ENCODE peak calls at places on chromosome 6, in ten cellular contexts. One of them, this sample, is unnamed. For H3K4me1, the result is how much of the 10 kb centered on the place peaks cover.

GRCh38 chr6:42338573-42339218 is 113.0 kb downstream of the TRERF1 start:
- DNase-seq in PC-3: peak
- DNase-seq in right lobe of liver: no peak
- DNase-seq in cardiac muscle cell: no peak
- DNase-seq in heart right ventricle: no peak
- DNase-seq in keratinocyte: peak
- DNase-seq in lung: no peak
- DNase-seq in A549: peak
- DNase-seq in tibial nerve: no peak
- DNase-seq in Panc1: peak
- DNase-seq in this sample: no peak

GRCh38 chr6:44298864-44299263 is 14.3 kb downstream of the AARS2 start:
- DNase-seq in PC-3: no peak
- DNase-seq in right lobe of liver: no peak
- DNase-seq in cardiac muscle cell: no peak
- DNase-seq in heart right ventricle: no peak
- DNase-seq in keratinocyte: no peak
- DNase-seq in lung: no peak
- DNase-seq in A549: no peak
- DNase-seq in tibial nerve: no peak
- DNase-seq in Panc1: no peak
- DNase-seq in this sample: no peak

GRCh38 chr6:33826537-33826936 is 22.7 kb upstream of the MLN start:
- DNase-seq in PC-3: no peak
- DNase-seq in right lobe of liver: no peak
- DNase-seq in cardiac muscle cell: no peak
- DNase-seq in heart right ventricle: no peak
- DNase-seq in keratinocyte: no peak
- DNase-seq in lung: no peak
- DNase-seq in A549: no peak
- DNase-seq in tibial nerve: no peak
- DNase-seq in Panc1: no peak
- DNase-seq in this sample: no peak

GRCh38 chr6:13238640-13239216 is 89.6 kb downstream of the TBC1D7 start:
- DNase-seq in PC-3: no peak
- DNase-seq in right lobe of liver: no peak
- DNase-seq in cardiac muscle cell: no peak
- DNase-seq in heart right ventricle: no peak
- DNase-seq in keratinocyte: no peak
- DNase-seq in lung: no peak
- DNase-seq in A549: no peak
- DNase-seq in tibial nerve: no peak
- DNase-seq in Panc1: no peak
- DNase-seq in this sample: no peak

GRCh38 chr6:27502508-27503435 is 29.9 kb upstream of the ZNF184 start:
- DNase-seq in PC-3: peak
- DNase-seq in right lobe of liver: no peak
- DNase-seq in cardiac muscle cell: peak
- DNase-seq in heart right ventricle: peak
- DNase-seq in keratinocyte: no peak
- DNase-seq in lung: no peak
- DNase-seq in A549: no peak
- DNase-seq in tibial nerve: peak
- DNase-seq in Panc1: peak
- DNase-seq in this sample: peak

GRCh38 chr6:7974553-7974931 is 64.0 kb upstream of the TXNDC5 start:
- DNase-seq in PC-3: no peak
- DNase-seq in right lobe of liver: no peak
- DNase-seq in cardiac muscle cell: no peak
- DNase-seq in heart right ventricle: no peak
- DNase-seq in keratinocyte: no peak
- DNase-seq in lung: no peak
- DNase-seq in A549: no peak
- DNase-seq in tibial nerve: no peak
- DNase-seq in Panc1: no peak
- DNase-seq in this sample: no peak

GRCh38 chr6:166578536-166579233 is 7.8 kb downstream of the RAMACL start:
- DNase-seq in PC-3: no peak
- DNase-seq in right lobe of liver: no peak
- DNase-seq in cardiac muscle cell: no peak
- DNase-seq in heart right ventricle: no peak
- DNase-seq in keratinocyte: no peak
- DNase-seq in lung: no peak
- DNase-seq in A549: no peak
- DNase-seq in tibial nerve: no peak
- DNase-seq in Panc1: no peak
- DNase-seq in this sample: no peak

GRCh38 chr6:167409689-167410088 is 84.8 kb downstream of the TTLL2 start:
- DNase-seq in PC-3: no peak
- DNase-seq in right lobe of liver: peak
- DNase-seq in cardiac muscle cell: no peak
- DNase-seq in heart right ventricle: no peak
- DNase-seq in keratinocyte: no peak
- DNase-seq in lung: no peak
- DNase-seq in A549: no peak
- DNase-seq in tibial nerve: no peak
- DNase-seq in Panc1: no peak
- DNase-seq in this sample: no peak

GRCh38 chr6:112024464-112024863 is 29.4 kb upstream of the CCN6 start:
- DNase-seq in PC-3: no peak
- DNase-seq in right lobe of liver: no peak
- DNase-seq in cardiac muscle cell: no peak
- DNase-seq in heart right ventricle: no peak
- DNase-seq in keratinocyte: no peak
- DNase-seq in lung: no peak
- DNase-seq in A549: no peak
- DNase-seq in tibial nerve: no peak
- DNase-seq in Panc1: no peak
- DNase-seq in this sample: no peak
- H3K4me1 ChIP-seq in PC-3: under half
- H3K4me1 ChIP-seq in right lobe of liver: under half
- H3K4me1 ChIP-seq in cardiac muscle cell: under half
- H3K4me1 ChIP-seq in heart right ventricle: under half
- H3K4me1 ChIP-seq in keratinocyte: under half
- H3K4me1 ChIP-seq in lung: under half
- H3K4me1 ChIP-seq in A549: under half
- H3K4me1 ChIP-seq in tibial nerve: under half
- H3K4me1 ChIP-seq in Panc1: under half
- H3K4me1 ChIP-seq in this sample: under half

GRCh38 chr6:20119446-20119845 is 92.8 kb downstream of the MBOAT1 start:
- DNase-seq in PC-3: no peak
- DNase-seq in right lobe of liver: no peak
- DNase-seq in cardiac muscle cell: no peak
- DNase-seq in heart right ventricle: no peak
- DNase-seq in keratinocyte: no peak
- DNase-seq in lung: no peak
- DNase-seq in A549: no peak
- DNase-seq in tibial nerve: no peak
- DNase-seq in Panc1: no peak
- DNase-seq in this sample: no peak

GRCh38 chr6:20118877-20119276 is 93.4 kb downstream of the MBOAT1 start:
- DNase-seq in PC-3: no peak
- DNase-seq in right lobe of liver: no peak
- DNase-seq in cardiac muscle cell: peak
- DNase-seq in heart right ventricle: no peak
- DNase-seq in keratinocyte: no peak
- DNase-seq in lung: no peak
- DNase-seq in A549: no peak
- DNase-seq in tibial nerve: no peak
- DNase-seq in Panc1: no peak
- DNase-seq in this sample: no peak

GRCh38 chr6:20116792-20117191 is 95.5 kb downstream of the MBOAT1 start:
- DNase-seq in PC-3: no peak
- DNase-seq in right lobe of liver: no peak
- DNase-seq in cardiac muscle cell: no peak
- DNase-seq in heart right ventricle: no peak
- DNase-seq in keratinocyte: no peak
- DNase-seq in lung: no peak
- DNase-seq in A549: no peak
- DNase-seq in tibial nerve: no peak
- DNase-seq in Panc1: no peak
- DNase-seq in this sample: no peak

GRCh38 chr6:20115269-20116005 is 96.8 kb downstream of the MBOAT1 start:
- DNase-seq in PC-3: no peak
- DNase-seq in right lobe of liver: no peak
- DNase-seq in cardiac muscle cell: no peak
- DNase-seq in heart right ventricle: no peak
- DNase-seq in keratinocyte: no peak
- DNase-seq in lung: no peak
- DNase-seq in A549: no peak
- DNase-seq in tibial nerve: no peak
- DNase-seq in Panc1: no peak
- DNase-seq in this sample: no peak

GRCh38 chr6:20117474-20117873 is 94.8 kb downstream of the MBOAT1 start:
- DNase-seq in PC-3: peak
- DNase-seq in right lobe of liver: no peak
- DNase-seq in cardiac muscle cell: peak
- DNase-seq in heart right ventricle: no peak
- DNase-seq in keratinocyte: no peak
- DNase-seq in lung: no peak
- DNase-seq in A549: no peak
- DNase-seq in tibial nerve: no peak
- DNase-seq in Panc1: no peak
- DNase-seq in this sample: no peak
- H3K27ac ChIP-seq in PC-3: no peak
- H3K27ac ChIP-seq in right lobe of liver: no peak
- H3K27ac ChIP-seq in cardiac muscle cell: peak
- H3K27ac ChIP-seq in heart right ventricle: no peak
- H3K27ac ChIP-seq in keratinocyte: no peak
- H3K27ac ChIP-seq in lung: no peak
- H3K27ac ChIP-seq in A549: no peak
- H3K27ac ChIP-seq in tibial nerve: no peak
- H3K27ac ChIP-seq in Panc1: no peak
- H3K27ac ChIP-seq in this sample: no peak

GRCh38 chr6:134174790-134175531 is 122.5 kb upstream of the SLC2A12 start:
- DNase-seq in PC-3: peak
- DNase-seq in right lobe of liver: peak
- DNase-seq in cardiac muscle cell: peak
- DNase-seq in heart right ventricle: peak
- DNase-seq in keratinocyte: no peak
- DNase-seq in lung: peak
- DNase-seq in A549: peak
- DNase-seq in tibial nerve: peak
- DNase-seq in Panc1: peak
- DNase-seq in this sample: peak

GRCh38 chr6:134177753-134178229 is 125.4 kb upstream of the SLC2A12 start:
- DNase-seq in PC-3: no peak
- DNase-seq in right lobe of liver: no peak
- DNase-seq in cardiac muscle cell: no peak
- DNase-seq in heart right ventricle: no peak
- DNase-seq in keratinocyte: no peak
- DNase-seq in lung: no peak
- DNase-seq in A549: no peak
- DNase-seq in tibial nerve: no peak
- DNase-seq in Panc1: no peak
- DNase-seq in this sample: no peak

GRCh38 chr6:134177236-134177635 is 124.8 kb upstream of the SLC2A12 start:
- DNase-seq in PC-3: no peak
- DNase-seq in right lobe of liver: no peak
- DNase-seq in cardiac muscle cell: no peak
- DNase-seq in heart right ventricle: no peak
- DNase-seq in keratinocyte: no peak
- DNase-seq in lung: no peak
- DNase-seq in A549: no peak
- DNase-seq in tibial nerve: no peak
- DNase-seq in Panc1: no peak
- DNase-seq in this sample: no peak

GRCh38 chr6:134175532-134176282 is 123.3 kb upstream of the SLC2A12 start:
- DNase-seq in PC-3: peak
- DNase-seq in right lobe of liver: peak
- DNase-seq in cardiac muscle cell: peak
- DNase-seq in heart right ventricle: peak
- DNase-seq in keratinocyte: no peak
- DNase-seq in lung: peak
- DNase-seq in A549: peak
- DNase-seq in tibial nerve: peak
- DNase-seq in Panc1: no peak
- DNase-seq in this sample: peak

DNA sequence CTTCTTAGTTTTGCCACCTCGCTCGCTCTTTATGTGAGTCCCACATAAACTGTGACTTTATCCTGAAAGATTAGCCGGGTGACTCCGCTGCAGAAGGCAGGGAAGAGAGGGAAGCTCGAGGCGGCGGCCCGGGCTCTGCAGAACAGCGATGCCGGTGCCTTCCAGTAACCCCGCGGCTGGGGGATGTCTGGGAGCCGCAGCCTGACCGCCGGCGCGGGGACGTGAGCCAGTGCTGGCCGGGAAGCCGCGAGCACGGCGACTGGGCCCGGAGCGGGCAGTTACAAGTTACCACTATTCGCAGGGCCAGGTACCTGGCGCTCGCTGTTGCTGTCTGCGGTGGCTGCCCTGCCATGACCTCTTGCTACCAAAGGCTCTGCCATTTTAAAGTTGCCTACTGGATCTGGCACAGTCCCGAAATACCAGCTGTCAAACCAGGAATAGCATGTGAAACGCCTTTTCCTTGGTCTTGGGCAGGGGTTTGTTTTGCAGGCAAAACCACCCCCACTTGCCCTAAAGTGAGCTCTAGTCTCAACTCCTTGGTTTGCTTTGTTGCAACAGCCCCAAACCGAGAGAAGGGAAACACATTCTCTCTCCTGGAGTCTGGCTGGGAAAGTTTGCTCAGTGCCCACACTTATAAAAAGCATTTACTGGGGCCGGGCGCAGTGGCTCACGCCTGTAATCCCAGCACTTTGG is 124.0 kb upstream of the SLC2A12 start:
- DNase-seq in PC-3: peak
- DNase-seq in right lobe of liver: peak
- DNase-seq in cardiac muscle cell: peak
- DNase-seq in heart right ventricle: peak
- DNase-seq in keratinocyte: no peak
- DNase-seq in lung: peak
- DNase-seq in A549: no peak
- DNase-seq in tibial nerve: no peak
- DNase-seq in Panc1: no peak
- DNase-seq in this sample: no peak
- H3K4me1 ChIP-seq in PC-3: under half
- H3K4me1 ChIP-seq in right lobe of liver: under half
- H3K4me1 ChIP-seq in cardiac muscle cell: under half
- H3K4me1 ChIP-seq in heart right ventricle: half or more
- H3K4me1 ChIP-seq in keratinocyte: under half
- H3K4me1 ChIP-seq in lung: under half
- H3K4me1 ChIP-seq in A549: under half
- H3K4me1 ChIP-seq in tibial nerve: under half
- H3K4me1 ChIP-seq in Panc1: under half
- H3K4me1 ChIP-seq in this sample: half or more

GRCh38 chr6:36120539-36120938 is 9.8 kb upstream of the MAPK13 start:
- DNase-seq in PC-3: no peak
- DNase-seq in right lobe of liver: peak
- DNase-seq in cardiac muscle cell: no peak
- DNase-seq in heart right ventricle: no peak
- DNase-seq in keratinocyte: no peak
- DNase-seq in lung: peak
- DNase-seq in A549: no peak
- DNase-seq in tibial nerve: no peak
- DNase-seq in Panc1: no peak
- DNase-seq in this sample: peak

GRCh38 chr6:36123270-36124139 is 6.8 kb upstream of the MAPK13 start:
- DNase-seq in PC-3: peak
- DNase-seq in right lobe of liver: peak
- DNase-seq in cardiac muscle cell: peak
- DNase-seq in heart right ventricle: peak
- DNase-seq in keratinocyte: peak
- DNase-seq in lung: peak
- DNase-seq in A549: peak
- DNase-seq in tibial nerve: peak
- DNase-seq in Panc1: peak
- DNase-seq in this sample: peak

GRCh38 chr6:36120979-36121706 is 9.2 kb upstream of the MAPK13 start:
- DNase-seq in PC-3: peak
- DNase-seq in right lobe of liver: peak
- DNase-seq in cardiac muscle cell: no peak
- DNase-seq in heart right ventricle: peak
- DNase-seq in keratinocyte: no peak
- DNase-seq in lung: peak
- DNase-seq in A549: no peak
- DNase-seq in tibial nerve: no peak
- DNase-seq in Panc1: no peak
- DNase-seq in this sample: peak

GRCh38 chr6:36122495-36123269 is 7.6 kb upstream of the MAPK13 start:
- DNase-seq in PC-3: no peak
- DNase-seq in right lobe of liver: no peak
- DNase-seq in cardiac muscle cell: no peak
- DNase-seq in heart right ventricle: no peak
- DNase-seq in keratinocyte: no peak
- DNase-seq in lung: no peak
- DNase-seq in A549: no peak
- DNase-seq in tibial nerve: no peak
- DNase-seq in Panc1: no peak
- DNase-seq in this sample: no peak

GRCh38 chr6:36121752-36122494 is 8.4 kb upstream of the MAPK13 start:
- DNase-seq in PC-3: no peak
- DNase-seq in right lobe of liver: peak
- DNase-seq in cardiac muscle cell: no peak
- DNase-seq in heart right ventricle: no peak
- DNase-seq in keratinocyte: no peak
- DNase-seq in lung: no peak
- DNase-seq in A549: no peak
- DNase-seq in tibial nerve: no peak
- DNase-seq in Panc1: no peak
- DNase-seq in this sample: no peak
- H3K27ac ChIP-seq in PC-3: peak
- H3K27ac ChIP-seq in right lobe of liver: peak
- H3K27ac ChIP-seq in cardiac muscle cell: no peak
- H3K27ac ChIP-seq in heart right ventricle: no peak
- H3K27ac ChIP-seq in keratinocyte: no peak
- H3K27ac ChIP-seq in lung: no peak
- H3K27ac ChIP-seq in A549: no peak
- H3K27ac ChIP-seq in tibial nerve: peak
- H3K27ac ChIP-seq in Panc1: no peak
- H3K27ac ChIP-seq in this sample: peak